ENCODE peak calls at places on chromosomes 7 and 10, in six cellular contexts. C is ovary, H is PC-9, W is GM23338, L is thoracic aorta, Q is fibroblast of the aortic adventitia. O is an unnamed sample.

GRCh38 chr7:2404714-2405119 is 1.3 kb downstream of the CHST12 start:
- DNase-seq in L (no peak), W (no peak), C (no peak), Q (no peak), H (no peak), O (no peak)

GRCh38 chr7:10156972-10157371 is 816.7 kb upstream of the PHF14 start:
- DNase-seq in W (no peak), Q (no peak), L (no peak), H (peak; percentile 58), C (no peak), O (no peak)

GRCh38 chr7:75725306-75725705 is 13.4 kb downstream of the HIP1 start:
- DNase-seq in W (no peak), Q (no peak), L (no peak), H (no peak), C (no peak), O (no peak)

GRCh38 chr10:132397671-132398565 is 918 bp downstream of the PWWP2B start:
- DNase-seq in W (peak; percentile 54), Q (peak; percentile 54), H (peak; percentile 53), L (no peak), C (peak; percentile 52), O (no peak)

GRCh38 chr10:91514025-91514424 is 103.9 kb downstream of the HECTD2 start:
- DNase-seq in W (no peak), H (no peak), Q (no peak), C (no peak), L (no peak), O (no peak)

GRCh38 chr7:159212226-159212625 is 67.6 kb upstream of the VIPR2 start:
- DNase-seq in C (no peak), H (no peak), L (no peak), W (no peak), Q (no peak), O (no peak)

GRCh38 chr10:74981831-74982633 is 129.4 kb upstream of the SAMD8 start:
- DNase-seq in H (no peak), C (no peak), W (no peak), L (no peak), Q (no peak), O (no peak)

GRCh38 chr10:17836917-17837316 is 27.8 kb downstream of the MRC1 start:
- DNase-seq in L (no peak), H (no peak), W (peak; percentile 50), Q (peak; percentile 88), C (peak; percentile 20), O (no peak)

GRCh38 chr7:87339373-87339897 is 6.0 kb upstream of the CROT start:
- DNase-seq in H (no peak), Q (no peak), L (no peak), W (no peak), C (no peak), O (no peak)

GRCh38 chr7:131521651-131522163 is 34.7 kb downstream of the PODXL start:
- DNase-seq in H (peak; percentile 89), C (peak; percentile 66), Q (peak; percentile 58), L (no peak), W (peak; percentile 65), O (no peak)

GRCh38 chr7:96663457-96663856 is 46.2 kb downstream of the SEM1 start:
- DNase-seq in W (no peak), H (no peak), C (no peak), Q (no peak), L (no peak), O (no peak)

GRCh38 chr7:106891545-106892410 is 26.7 kb downstream of the PIK3CG start:
- DNase-seq in C (no peak), Q (no peak), W (peak; percentile 56), H (no peak), L (no peak), O (no peak)

GRCh38 chr10:74875966-74876365 is 49.6 kb downstream of the KAT6B start:
- DNase-seq in C (no peak), Q (no peak), L (no peak), H (peak; percentile 54), W (no peak), O (no peak)

GRCh38 chr7:4753610-4754432 is 21.6 kb upstream of the AP5Z1 start:
- DNase-seq in Q (peak; percentile 36), W (peak; percentile 89), L (no peak), H (peak; percentile 53), C (peak; percentile 72), O (no peak)

GRCh38 chr10:30784521-30784895 is 155.0 kb upstream of the LYZL2 start:
- DNase-seq in C (no peak), W (no peak), H (no peak), Q (peak; percentile 93), L (no peak), O (no peak)

GRCh38 chr7:157018328-157018996 is 8.0 kb upstream of the MNX1 start:
- DNase-seq in L (no peak), C (no peak), W (no peak), Q (no peak), H (no peak), O (no peak)

GRCh38 chr10:103241262-103242011 is 4.2 kb upstream of the RPEL1 start:
- DNase-seq in H (peak; percentile 96), Q (peak; percentile 46), C (no peak), L (no peak), W (peak; percentile 22), O (no peak)

GRCh38 chr7:112985377-112985987 is 101.1 kb downstream of the GPR85 start:
- DNase-seq in Q (peak; percentile 64), H (no peak), C (no peak), W (peak; percentile 6), L (no peak), O (no peak)

GRCh38 chr7:69787736-69788431 is 189.6 kb downstream of the AUTS2 start:
- DNase-seq in W (no peak), L (no peak), C (no peak), H (no peak), Q (no peak), O (no peak)

GRCh38 chr7:26477381-26477780 is 185.7 kb downstream of the SNX10 start:
- DNase-seq in Q (no peak), H (no peak), W (no peak), C (no peak), L (no peak), O (no peak)

DNA sequence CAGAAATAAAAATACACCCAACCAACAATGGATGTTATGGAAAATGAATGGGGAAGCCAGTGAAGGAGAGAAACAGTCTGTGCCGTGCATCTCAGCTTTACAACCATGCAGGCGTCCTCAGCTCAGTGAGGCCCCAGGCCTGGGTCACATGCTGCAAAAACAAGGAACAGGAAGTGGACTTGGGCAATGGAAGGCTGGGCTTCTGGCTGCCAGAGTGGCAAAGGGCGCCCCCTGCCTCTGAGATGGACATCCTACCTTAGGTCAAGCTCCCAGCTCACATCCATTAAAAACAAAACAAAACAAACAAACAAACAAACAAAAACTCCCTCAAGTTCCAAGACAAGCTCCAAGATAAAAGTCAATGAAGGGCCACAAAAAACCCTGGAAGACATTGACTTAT is 54.7 kb upstream of the AFAP1L2 start:
- DNase-seq in L (no peak), Q (no peak), W (peak; percentile 85), H (no peak), C (no peak), O (no peak)
- TF ChIP-seq CTCF in L (no peak), Q (peak; percentile 11), W (peak; percentile 88), H (peak; percentile 55), C (no peak), O (no peak)

GRCh38 chr10:1059902-1060301 is 3.7 kb downstream of the WDR37 start:
- DNase-seq in L (no peak), C (no peak), W (no peak), H (no peak), Q (no peak), O (no peak)

GRCh38 chr10:1061930-1062769 is 6.0 kb downstream of the WDR37 start:
- DNase-seq in H (no peak), W (no peak), Q (peak; percentile 56), L (no peak), C (no peak), O (no peak)

GRCh38 chr10:1068362-1069361 is 12.5 kb downstream of the WDR37 start:
- DNase-seq in Q (no peak), W (no peak), C (no peak), H (no peak), L (no peak), O (no peak)

GRCh38 chr10:1063232-1063862 is 7.2 kb downstream of the WDR37 start:
- DNase-seq in C (no peak), L (no peak), Q (no peak), H (no peak), W (no peak), O (no peak)

GRCh38 chr10:1064172-1064571 is 8.0 kb downstream of the WDR37 start:
- DNase-seq in W (no peak), C (no peak), L (no peak), H (no peak), Q (no peak), O (no peak)
- H3K4me3 ChIP-seq in W (no peak overlapping the region), C (no peak overlapping the region), L (no peak overlapping the region), H (no peak overlapping the region), Q (no peak overlapping the region), O (no peak overlapping the region)

GRCh38 chr7:12244129-12244528 is 33.0 kb downstream of the TMEM106B start:
- DNase-seq in H (no peak), W (peak; percentile 78), C (no peak), Q (peak; percentile 8), L (no peak), O (no peak)
- TF ChIP-seq CTCF in H (peak; percentile 55), W (peak; percentile 74), C (no peak), Q (peak; percentile 40), L (no peak), O (no peak)

GRCh38 chr7:123401295-123401694 is 133.1 kb downstream of the IQUB start:
- DNase-seq in C (no peak), W (peak; percentile 17), H (no peak), L (no peak), Q (no peak), O (no peak)

GRCh38 chr7:123393623-123394022 is 140.8 kb downstream of the IQUB start:
- DNase-seq in H (no peak), W (peak; percentile 37), C (no peak), Q (no peak), L (no peak), O (no peak)

GRCh38 chr7:123398931-123399330 is 135.5 kb downstream of the IQUB start:
- DNase-seq in C (no peak), L (no peak), Q (no peak), H (no peak), W (no peak), O (no peak)

GRCh38 chr7:123397746-123398145 is 136.6 kb downstream of the IQUB start:
- DNase-seq in H (no peak), C (peak; percentile 17), Q (no peak), L (no peak), W (no peak), O (no peak)
- H3K4me3 ChIP-seq in H (no peak overlapping the region), C (no peak overlapping the region), Q (no peak overlapping the region), L (no peak overlapping the region), W (no peak overlapping the region), O (no peak overlapping the region)

O was measured in coronary artery.